ENCODE peak calls at places on chromosome 10, in ten cellular contexts. B is aorta; N is cardiac fibroblast; K is astrocyte; G is endodermal cell; Z is sigmoid colon; L is psoas muscle; A is adrenal gland; Y is spleen; T is effector memory CD4-positive, alpha-beta T cell. U is an unnamed sample.

GRCh38 chr10:85791846-85792532 is 574.6 kb downstream of the GRID1 start:
- DNase-seq in B (no peak), N (peak), K (no peak), G (peak), Z (no peak), L (peak), A (no peak), Y (no peak), T (no peak), U (peak)

GRCh38 chr10:87531908-87532622 is 27.4 kb downstream of the MINPP1 start:
- DNase-seq in B (no peak), N (peak), K (peak), G (no peak), Z (peak), L (no peak), A (no peak), Y (no peak), T (no peak), U (peak)

GRCh38 chr10:86285136-86285790 is 81.3 kb downstream of the GRID1 start:
- DNase-seq in B (no peak), N (no peak), K (no peak), G (peak), Z (peak), L (no peak), A (peak), Y (peak), T (no peak), U (no peak)

GRCh38 chr10:82874671-82875070 is 999.7 kb downstream of the NRG3 start:
- DNase-seq in B (no peak), N (no peak), K (peak), G (no peak), Z (no peak), L (no peak), A (no peak), Y (no peak), T (no peak), U (no peak)

GRCh38 chr10:92010026-92010713 is 86.6 kb downstream of the BTAF1 start:
- DNase-seq in B (no peak), N (no peak), K (no peak), G (no peak), Z (no peak), L (no peak), A (no peak), Y (no peak), T (no peak), U (no peak)

GRCh38 chr10:93921338-93921737 is 27.6 kb downstream of the SLC35G1 start:
- DNase-seq in B (no peak), N (no peak), K (no peak), G (peak), Z (no peak), L (no peak), A (peak), Y (no peak), T (no peak), U (no peak)

GRCh38 chr10:128042131-128042610 is 84.1 kb downstream of the MKI67 start:
- DNase-seq in B (peak), N (no peak), K (no peak), G (no peak), Z (peak), L (no peak), A (no peak), Y (peak), T (no peak), U (no peak)

GRCh38 chr10:33136271-33136670 is 178.2 kb upstream of the ITGB1 start:
- DNase-seq in B (no peak), N (peak), K (peak), G (no peak), Z (no peak), L (no peak), A (no peak), Y (no peak), T (no peak), U (no peak)

GRCh38 chr10:20100157-20100556 is 283.9 kb downstream of the PLXDC2 start:
- DNase-seq in B (no peak), N (peak), K (peak), G (no peak), Z (no peak), L (no peak), A (no peak), Y (no peak), T (no peak), U (no peak)

GRCh38 chr10:128211953-128212727 is 85.9 kb upstream of the MKI67 start:
- DNase-seq in B (peak), N (peak), K (peak), G (peak), Z (peak), L (peak), A (peak), Y (peak), T (peak), U (peak)

GRCh38 chr10:13099144-13099665 is 758 bp upstream of the OPTN start:
- DNase-seq in B (no peak), N (peak), K (no peak), G (peak), Z (peak), L (peak), A (peak), Y (no peak), T (peak), U (no peak)

GRCh38 chr10:30433286-30433778 is 652 bp upstream of the MAP3K8 start:
- DNase-seq in B (peak), N (peak), K (peak), G (peak), Z (peak), L (peak), A (peak), Y (peak), T (peak), U (peak)

GRCh38 chr10:113541554-113541902 is 11.3 kb upstream of the HABP2 start:
- DNase-seq in B (no peak), N (no peak), K (no peak), G (no peak), Z (no peak), L (no peak), A (no peak), Y (no peak), T (no peak), U (no peak)

GRCh38 chr10:869171-869570 is 62.3 kb downstream of the LARP4B start:
- DNase-seq in B (no peak), N (no peak), K (no peak), G (no peak), Z (no peak), L (no peak), A (no peak), Y (no peak), T (no peak), U (no peak)
- H3K4me3 ChIP-seq in B (no peak), N (no peak), K (no peak), G (no peak), Z (no peak), L (no peak), A (no peak), Y (no peak), T (no peak), U (no peak)

DNA sequence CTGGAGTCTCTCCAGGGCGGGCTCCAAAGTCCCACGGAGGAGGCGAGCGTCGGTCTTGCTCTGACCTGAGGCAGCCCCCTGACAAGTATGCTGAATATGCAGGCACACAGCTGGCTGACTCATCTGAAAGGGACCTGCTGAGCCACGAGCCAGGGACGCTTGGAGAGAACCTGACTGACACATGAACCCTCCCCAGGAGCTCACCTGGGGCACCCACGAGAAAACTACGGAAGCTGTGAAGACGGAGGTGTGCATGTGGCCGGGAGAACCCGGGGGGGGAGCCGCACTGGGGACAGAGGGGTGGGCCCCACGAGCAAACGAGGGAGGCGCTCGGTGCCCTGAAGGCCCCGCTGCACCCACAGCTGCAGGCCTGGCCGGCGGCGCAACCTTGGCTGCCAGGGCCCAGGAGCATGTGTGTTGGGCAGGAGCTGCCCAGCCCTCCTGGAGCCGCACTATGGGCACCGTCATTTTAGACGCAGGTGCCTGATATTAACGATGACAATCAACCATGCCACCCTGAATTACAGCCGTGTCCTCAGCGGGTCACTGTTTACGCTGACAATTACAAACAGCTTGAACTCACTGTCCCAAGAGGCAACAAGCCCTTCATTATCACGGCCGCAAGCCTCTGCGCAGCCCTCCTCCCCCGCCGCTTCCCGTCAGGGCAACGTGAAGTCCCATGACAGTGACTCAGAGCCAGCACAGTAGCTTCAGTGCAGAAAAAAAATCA is 64.7 kb downstream of the DIP2C start:
- DNase-seq in B (no peak), N (peak), K (peak), G (peak), Z (peak), L (peak), A (peak), Y (peak), T (no peak), U (peak)
- H3K4me3 ChIP-seq in B (no peak), N (peak), K (peak), G (no peak), Z (peak), L (peak), A (no peak), Y (no peak), T (no peak), U (no peak)

GRCh38 chr10:110569736-110570135 is 2.2 kb downstream of the SMC3 start:
- DNase-seq in B (no peak), N (no peak), K (no peak), G (no peak), Z (no peak), L (no peak), A (no peak), Y (no peak), T (no peak), U (no peak)
- H3K4me3 ChIP-seq in B (peak), N (no peak), K (no peak), G (peak), Z (no peak), L (peak), A (no peak), Y (peak), T (no peak), U (no peak)

GRCh38 chr10:11527700-11528255 is 83.7 kb downstream of the USP6NL start:
- DNase-seq in B (no peak), N (peak), K (no peak), G (no peak), Z (no peak), L (no peak), A (no peak), Y (no peak), T (no peak), U (no peak)
- H3K4me3 ChIP-seq in B (no peak), N (peak), K (no peak), G (no peak), Z (peak), L (no peak), A (peak), Y (peak), T (no peak), U (peak)

DNA sequence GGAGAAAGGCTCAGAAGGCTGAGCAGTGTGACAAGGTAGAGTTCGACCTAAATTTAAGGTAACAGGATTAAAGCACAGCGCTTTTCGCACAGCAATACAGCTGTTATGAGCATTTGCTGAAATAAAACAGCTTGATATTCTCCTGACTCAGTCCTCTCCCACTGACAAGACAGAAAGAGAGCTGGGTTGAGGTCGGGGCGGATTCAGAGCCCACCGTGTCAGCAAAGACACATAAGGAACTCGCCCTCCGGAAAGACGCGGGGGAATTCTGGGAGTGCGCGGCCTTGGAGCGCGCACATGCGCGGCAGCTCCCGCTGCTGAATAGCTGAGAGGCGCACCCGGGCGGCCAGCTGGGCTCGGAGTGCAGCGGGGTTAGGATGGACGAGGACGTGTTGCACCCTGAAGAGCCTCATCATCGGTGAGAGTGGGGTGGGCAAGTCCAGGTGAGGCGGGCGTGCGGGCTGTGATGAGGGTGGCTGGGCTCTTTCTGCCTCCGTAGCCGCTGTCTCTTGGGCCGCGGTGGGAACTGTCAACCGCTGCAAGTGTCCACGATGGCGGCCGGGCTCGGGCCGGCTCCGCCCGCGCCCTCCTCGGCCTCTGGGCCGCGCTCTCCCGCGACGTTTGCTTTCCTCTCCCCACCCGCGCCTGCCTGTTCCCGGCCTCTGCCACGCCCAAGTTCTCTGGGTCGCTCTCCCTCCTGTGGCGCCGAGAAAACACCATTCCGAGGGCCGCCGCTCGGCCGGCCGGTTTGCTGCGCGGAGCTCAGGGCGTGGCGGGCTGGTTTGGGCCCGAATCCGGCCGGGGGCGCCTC is 120.6 kb downstream of the LYZL1 start:
- DNase-seq in B (peak), N (peak), K (peak), G (no peak), Z (peak), L (peak), A (peak), Y (peak), T (no peak), U (peak)
- H3K4me3 ChIP-seq in B (peak), N (peak), K (peak), G (peak), Z (peak), L (peak), A (peak), Y (peak), T (peak), U (peak)

DNA sequence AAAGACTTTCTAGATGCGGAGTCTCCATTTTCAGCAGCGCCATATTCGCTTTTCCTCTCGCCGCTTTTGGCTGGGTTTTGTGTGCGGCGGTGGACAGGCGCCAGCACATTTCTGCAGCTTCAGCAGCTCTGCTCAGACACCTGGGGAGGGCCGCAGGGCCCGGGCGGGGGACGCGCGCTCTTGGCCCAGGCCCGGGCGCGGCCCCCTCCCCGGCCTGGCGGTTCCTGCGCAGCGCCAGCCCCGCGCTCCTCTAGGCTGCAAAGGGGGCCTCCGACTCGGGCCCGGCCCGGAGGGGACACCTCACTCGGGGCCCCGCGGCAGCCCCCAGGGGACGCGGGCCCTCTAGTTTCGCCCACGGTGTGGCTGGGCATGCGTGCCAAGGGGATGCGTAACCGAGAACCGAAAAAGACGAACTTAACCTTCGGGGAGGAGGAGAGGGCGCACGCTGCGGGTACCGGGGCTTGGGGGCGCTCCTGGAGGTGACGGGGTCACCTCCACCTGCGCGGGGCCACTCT is 34.5 kb upstream of the EBLN1 start:
- DNase-seq in B (peak), N (peak), K (peak), G (peak), Z (peak), L (peak), A (peak), Y (peak), T (peak), U (peak)
- H3K4me3 ChIP-seq in B (peak), N (peak), K (peak), G (peak), Z (peak), L (peak), A (peak), Y (peak), T (peak), U (peak)

GRCh38 chr10:110007701-110008517 is at the start of gene ADD3:
- DNase-seq in B (peak), N (peak), K (peak), G (peak), Z (peak), L (peak), A (peak), Y (peak), T (peak), U (peak)

GRCh38 chr10:110007171-110007700 is 548 bp upstream of the ADD3 start:
- DNase-seq in B (no peak), N (no peak), K (no peak), G (no peak), Z (no peak), L (no peak), A (no peak), Y (no peak), T (no peak), U (no peak)

GRCh38 chr10:110011679-110012078 is 3.9 kb downstream of the ADD3 start:
- DNase-seq in B (no peak), N (no peak), K (no peak), G (no peak), Z (no peak), L (no peak), A (no peak), Y (no peak), T (no peak), U (no peak)

GRCh38 chr10:110008518-110009339 is 945 bp downstream of the ADD3 start:
- DNase-seq in B (no peak), N (no peak), K (no peak), G (peak), Z (no peak), L (peak), A (peak), Y (peak), T (peak), U (peak)

DNA sequence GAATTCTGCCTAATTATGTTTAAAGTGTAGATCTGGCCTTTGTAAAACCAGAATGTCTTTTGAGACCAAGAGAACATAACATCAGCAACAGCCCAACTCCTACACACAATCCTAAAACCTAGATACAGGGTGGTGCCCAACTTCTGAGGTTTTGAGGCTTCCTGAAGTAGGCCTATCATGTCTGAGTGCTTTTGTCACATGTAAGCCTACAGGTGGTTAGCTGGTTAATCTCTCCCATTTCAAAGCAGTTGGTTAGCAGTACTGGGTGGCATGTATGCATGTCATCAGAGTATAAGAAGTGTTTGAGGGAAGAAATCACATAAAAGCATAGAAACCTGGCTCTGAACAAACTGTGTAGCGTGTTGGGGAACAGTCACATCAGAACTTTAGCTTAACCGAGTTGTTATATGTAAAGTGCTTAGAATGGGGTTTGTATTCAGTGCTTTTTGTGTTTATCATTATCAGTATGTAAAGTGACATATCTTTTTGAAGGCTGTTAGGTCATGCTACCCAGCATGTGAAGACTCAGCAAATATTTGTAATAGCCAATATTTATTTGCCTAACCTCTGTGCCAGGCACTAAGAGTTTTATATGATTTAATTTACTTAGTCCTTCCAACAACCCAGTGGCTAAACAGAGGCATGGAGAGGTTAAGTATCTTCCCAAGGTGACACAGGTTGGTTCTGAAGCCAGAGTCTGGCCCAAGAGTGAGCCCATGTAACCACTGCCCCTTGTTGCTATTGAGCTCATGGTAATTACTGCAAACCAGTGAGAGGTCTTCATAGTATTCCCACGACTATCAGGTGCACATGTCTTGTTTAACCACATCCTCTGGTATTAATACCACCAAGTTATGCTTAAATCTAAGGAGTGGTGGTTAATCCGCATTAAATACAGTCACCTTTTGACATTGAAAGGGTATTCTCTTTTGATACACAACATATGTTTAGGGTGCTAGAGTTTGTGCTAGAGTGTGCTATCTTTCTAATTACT is 2.6 kb downstream of the ADD3 start:
- DNase-seq in B (no peak), N (no peak), K (no peak), G (no peak), Z (no peak), L (no peak), A (no peak), Y (no peak), T (peak), U (no peak)
- H3K4me3 ChIP-seq in B (peak), N (peak), K (no peak), G (peak), Z (peak), L (peak), A (peak), Y (no peak), T (peak), U (peak)

GRCh38 chr10:122034149-122034756 is 45.3 kb downstream of the TACC2 start:
- DNase-seq in B (no peak), N (no peak), K (peak), G (no peak), Z (no peak), L (no peak), A (no peak), Y (peak), T (no peak), U (no peak)
- H3K4me3 ChIP-seq in B (no peak), N (no peak), K (no peak), G (no peak), Z (no peak), L (no peak), A (no peak), Y (no peak), T (no peak), U (no peak)

DNA sequence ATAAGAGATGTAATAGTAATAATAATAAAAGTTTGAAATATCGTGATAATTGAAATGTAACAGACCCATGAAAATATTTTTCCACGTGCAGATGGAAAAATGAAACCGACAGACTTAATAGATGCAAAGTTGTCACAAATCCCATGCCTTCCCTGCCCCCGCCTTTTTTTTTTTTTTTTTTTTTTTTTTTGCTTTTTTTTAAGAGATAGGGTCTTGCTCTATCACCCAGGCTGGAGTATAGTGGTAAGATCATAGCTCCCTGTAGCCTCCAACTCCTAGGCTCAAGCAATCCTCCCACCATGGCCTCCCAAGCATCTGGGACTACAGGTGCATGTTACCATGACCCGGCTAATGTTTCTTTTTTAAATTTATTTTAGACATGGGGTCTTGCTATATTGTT is 80.5 kb downstream of the JMJD1C start:
- DNase-seq in B (no peak), N (no peak), K (no peak), G (no peak), Z (no peak), L (no peak), A (no peak), Y (no peak), T (no peak), U (no peak)
- H3K4me3 ChIP-seq in B (no peak), N (no peak), K (no peak), G (no peak), Z (no peak), L (no peak), A (no peak), Y (no peak), T (no peak), U (no peak)

U was measured in tibial nerve.